ENCODE peak calls at places on chromosomes 1 and 21, in eight cellular contexts. X, A, G, L, Z, H, S and M are unnamed samples.
A peak's percentile ranks its signal among the peaks of the same experiment; 100 is the strongest.

GRCh38 chr1:44707959-44708831 is 22.8 kb downstream of the RNU5D-1 start:
- DNase-seq in Z (peak; percentile 88), S (no peak), L (no peak), A (no peak), G (peak; percentile 66), X (peak; percentile 70), H (peak; percentile 63), M (peak; percentile 69)

GRCh38 chr21:34693192-34693810 is 24.5 kb downstream of the CLIC6 start:
- DNase-seq in A (peak; percentile 39), Z (peak; percentile 85), G (peak; percentile 78), X (peak; percentile 85), S (peak; percentile 19), H (peak; percentile 48), L (peak; percentile 15), M (peak; percentile 83)

GRCh38 chr21:33238146-33238545 is 8.4 kb downstream of the IFNAR2 start:
- DNase-seq in G (no peak), H (no peak), S (no peak), X (no peak), Z (no peak), L (no peak), A (no peak), M (no peak)

GRCh38 chr1:181102841-181103240 is 14.3 kb downstream of the IER5 start:
- DNase-seq in L (no peak), G (no peak), S (no peak), A (no peak), Z (no peak), X (no peak), H (no peak), M (no peak)

GRCh38 chr21:39535646-39536437 is 76.9 kb upstream of the B3GALT5 start:
- DNase-seq in X (no peak), Z (peak; percentile 51), L (no peak), S (no peak), G (no peak), H (no peak), A (no peak), M (no peak)

GRCh38 chr1:36762174-36762573 is 272.1 kb downstream of the GRIK3 start:
- DNase-seq in X (no peak), H (no peak), Z (no peak), G (no peak), L (no peak), A (no peak), S (no peak), M (no peak)

GRCh38 chr21:28436286-28436932 is 556.3 kb downstream of the LTN1 start:
- DNase-seq in S (peak; percentile 49), A (no peak), X (peak; percentile 2), G (peak; percentile 84), Z (no peak), H (no peak), L (no peak), M (peak; percentile 65)

GRCh38 chr21:42556960-42557359 is 43.3 kb downstream of the SLC37A1 start:
- DNase-seq in Z (no peak), H (no peak), L (no peak), S (no peak), X (no peak), G (no peak), A (no peak), M (no peak)

GRCh38 chr1:62904537-62904936 is 120.6 kb downstream of the ATG4C start:
- DNase-seq in G (no peak), Z (no peak), X (no peak), H (no peak), S (no peak), A (no peak), L (no peak), M (no peak)

GRCh38 chr1:55262822-55263221 is 47.7 kb upstream of the USP24 start:
- DNase-seq in A (no peak), H (no peak), X (no peak), G (peak; percentile 95), L (no peak), S (peak; percentile 26), Z (no peak), M (peak; percentile 46)

GRCh38 chr21:40386301-40386911 is 460.6 kb downstream of the DSCAM start:
- DNase-seq in Z (peak; percentile 69), X (peak; percentile 42), S (no peak), L (no peak), H (peak; percentile 14), G (peak; percentile 66), A (no peak), M (no peak)

GRCh38 chr1:167661527-167662436 is 31.8 kb downstream of the RCSD1 start:
- DNase-seq in S (no peak), L (no peak), H (peak; percentile 71), G (peak; percentile 92), A (peak; percentile 79), X (no peak), Z (no peak), M (peak; percentile 90)

GRCh38 chr1:45979778-45980176 is 152.7 kb downstream of the PIK3R3 start:
- DNase-seq in L (no peak), H (no peak), S (no peak), X (no peak), G (no peak), A (no peak), Z (no peak), M (no peak)

GRCh38 chr1:55446351-55446750 is 231.2 kb upstream of the USP24 start:
- DNase-seq in L (no peak), X (no peak), G (peak; percentile 51), S (no peak), Z (no peak), A (no peak), H (peak; percentile 14), M (no peak)

GRCh38 chr1:154747841-154748766 is 122.0 kb downstream of the KCNN3 start:
- DNase-seq in H (no peak), X (no peak), Z (no peak), A (no peak), S (no peak), L (peak; percentile 38), G (no peak), M (peak; percentile 14)

GRCh38 chr1:170665625-170666024 is 1.7 kb downstream of the PRRX1 start:
- DNase-seq in X (peak; percentile 19), L (no peak), G (no peak), H (no peak), A (no peak), Z (no peak), S (no peak), M (no peak)

GRCh38 chr1:170666661-170667060 is 2.7 kb downstream of the PRRX1 start:
- DNase-seq in A (no peak), S (no peak), L (no peak), Z (peak; percentile 57), X (peak; percentile 51), H (no peak), G (no peak), M (no peak)

GRCh38 chr1:170663441-170664282 is at the start of gene PRRX1:
- DNase-seq in S (no peak), G (no peak), L (no peak), X (no peak), A (no peak), Z (no peak), H (no peak), M (peak; percentile 56)

GRCh38 chr1:170664283-170664827 is 424 bp downstream of the PRRX1 start:
- DNase-seq in G (no peak), H (no peak), Z (peak; percentile 33), A (no peak), L (no peak), X (peak; percentile 43), S (no peak), M (no peak)

DNA sequence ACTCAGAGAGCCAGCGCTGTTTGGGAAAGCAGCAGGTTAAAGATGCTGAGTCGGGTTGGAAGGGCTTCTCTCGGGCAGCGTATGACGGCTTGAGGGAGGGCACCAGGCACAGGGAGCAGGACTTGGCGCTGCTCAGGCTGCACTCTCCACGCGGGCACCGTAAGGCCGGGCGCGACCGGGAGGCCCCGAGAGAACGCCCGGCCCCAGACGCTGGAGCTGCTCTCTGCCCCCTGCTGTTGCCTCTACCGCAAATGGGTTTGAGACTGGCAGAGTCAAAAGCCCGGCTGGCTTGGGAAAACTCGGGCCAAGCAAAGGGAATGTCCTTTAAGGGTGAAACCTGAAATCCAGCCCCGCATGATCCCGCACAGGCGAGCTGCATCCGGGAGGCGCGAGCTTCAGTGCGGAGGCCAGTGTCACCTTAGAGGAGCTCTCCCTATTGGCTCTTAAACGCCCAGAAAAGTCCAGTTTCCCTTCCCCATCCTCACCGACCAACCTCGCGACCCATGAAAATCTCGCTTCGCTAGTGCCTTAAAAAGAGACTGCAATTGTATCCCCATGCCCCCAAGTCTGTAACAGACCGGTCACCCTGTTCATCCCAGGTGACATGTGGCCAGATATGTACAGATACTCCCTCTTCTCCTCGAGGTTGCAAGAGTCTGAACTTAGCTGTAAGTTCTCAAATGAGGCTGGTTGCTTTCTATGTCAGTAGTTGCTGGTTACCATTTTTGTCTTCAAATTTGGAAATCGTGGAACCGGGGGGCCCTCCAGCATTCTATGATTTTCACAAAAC is 1.1 kb downstream of the PRRX1 start:
- DNase-seq in S (no peak), L (no peak), A (no peak), H (peak; percentile 22), X (peak; percentile 52), Z (peak; percentile 66), G (peak; percentile 18), M (peak; percentile 69)
- H3K4me3 ChIP-seq in S (peak overlapping the region; percentile 37), L (no peak overlapping the region), A (peak overlapping the region; percentile 94), H (peak overlapping the region; percentile 47), X (no peak overlapping the region), Z (peak overlapping the region; percentile 79), G (peak overlapping the region; percentile 23), M (peak overlapping the region; percentile 88)

GRCh38 chr21:44602474-44602871 is 2.1 kb downstream of the KRTAP10-7 start:
- DNase-seq in S (no peak), L (no peak), H (no peak), Z (no peak), G (no peak), X (no peak), A (no peak), M (no peak)
- H3K4me3 ChIP-seq in S (no peak overlapping the region), L (no peak overlapping the region), H (no peak overlapping the region), Z (no peak overlapping the region), G (no peak overlapping the region), X (no peak overlapping the region), A (no peak overlapping the region), M (no peak overlapping the region)

GRCh38 chr1:27349784-27350672 is 8.2 kb downstream of the SYTL1 start:
- DNase-seq in S (no peak), X (peak; percentile 91), A (peak; percentile 37), H (peak; percentile 80), Z (peak; percentile 91), G (peak; percentile 54), L (no peak), M (peak; percentile 76)
- H3K4me3 ChIP-seq in S (peak overlapping the region; percentile 29), X (peak overlapping the region; percentile 48), A (peak overlapping the region; percentile 48), H (peak overlapping the region; percentile 48), Z (peak overlapping the region; percentile 63), G (no peak overlapping the region), L (no peak overlapping the region), M (peak overlapping the region; percentile 43)

GRCh38 chr1:191693797-191694196 is 464.5 kb upstream of the RGS18 start:
- DNase-seq in X (no peak), S (no peak), G (no peak), Z (no peak), A (no peak), H (no peak), L (no peak), M (no peak)

GRCh38 chr1:191695865-191696264 is 462.4 kb upstream of the RGS18 start:
- DNase-seq in G (no peak), S (no peak), H (no peak), Z (no peak), X (no peak), A (no peak), L (no peak), M (peak; percentile 3)

GRCh38 chr1:191699343-191699742 is 458.9 kb upstream of the RGS18 start:
- DNase-seq in H (no peak), Z (no peak), G (no peak), S (no peak), X (no peak), L (no peak), A (no peak), M (no peak)

GRCh38 chr1:191700922-191701321 is 457.3 kb upstream of the RGS18 start:
- DNase-seq in G (no peak), X (no peak), Z (no peak), H (no peak), A (no peak), L (no peak), S (no peak), M (no peak)

GRCh38 chr1:191696371-191696770 is 461.9 kb upstream of the RGS18 start:
- DNase-seq in Z (no peak), L (no peak), A (no peak), G (no peak), S (no peak), X (no peak), H (no peak), M (no peak)
- H3K4me3 ChIP-seq in Z (no peak overlapping the region), L (no peak overlapping the region), A (no peak overlapping the region), G (no peak overlapping the region), S (no peak overlapping the region), X (no peak overlapping the region), H (no peak overlapping the region), M (no peak overlapping the region)